ENCODE peak calls at places on chromosome 17, in eight cellular contexts. One of them, this sample, is unnamed. For H3K27me3, the result is how much of the 10 kb centered on the place peaks cover.

GRCh38 chr17:52827526-52827925 is 669.0 kb upstream of the CA10 start:
- DNase-seq in stomach: no peak
- DNase-seq in AG04450: no peak
- DNase-seq in thyroid gland: no peak
- DNase-seq in CD4-positive, alpha-beta T cell: no peak
- DNase-seq in heart left ventricle: no peak
- DNase-seq in H9: no peak
- DNase-seq in tibial artery: no peak
- DNase-seq in this sample: no peak

GRCh38 chr17:9174779-9175574 is 153.7 kb downstream of the NTN1 start:
- DNase-seq in CD4-positive, alpha-beta T cell: no peak
- DNase-seq in thyroid gland: peak
- DNase-seq in stomach: peak
- DNase-seq in AG04450: no peak
- DNase-seq in tibial artery: no peak
- DNase-seq in H9: no peak
- DNase-seq in heart left ventricle: peak
- DNase-seq in this sample: no peak

GRCh38 chr17:50511058-50511457 is 2.8 kb downstream of the MYCBPAP start:
- DNase-seq in thyroid gland: peak
- DNase-seq in H9: no peak
- DNase-seq in heart left ventricle: no peak
- DNase-seq in tibial artery: no peak
- DNase-seq in CD4-positive, alpha-beta T cell: no peak
- DNase-seq in AG04450: no peak
- DNase-seq in stomach: no peak
- DNase-seq in this sample: no peak

GRCh38 chr17:75876938-75877751 is 1.2 kb downstream of the TRIM47 start:
- DNase-seq in heart left ventricle: peak
- DNase-seq in tibial artery: peak
- DNase-seq in H9: peak
- DNase-seq in CD4-positive, alpha-beta T cell: no peak
- DNase-seq in stomach: peak
- DNase-seq in AG04450: peak
- DNase-seq in thyroid gland: peak
- DNase-seq in this sample: peak

GRCh38 chr17:9472541-9472940 is 103.1 kb downstream of the STX8 start:
- DNase-seq in H9: no peak
- DNase-seq in AG04450: no peak
- DNase-seq in stomach: no peak
- DNase-seq in tibial artery: no peak
- DNase-seq in CD4-positive, alpha-beta T cell: no peak
- DNase-seq in heart left ventricle: peak
- DNase-seq in thyroid gland: no peak
- DNase-seq in this sample: no peak

GRCh38 chr17:80968602-80969029 is 23.0 kb upstream of the CHMP6 start:
- DNase-seq in tibial artery: peak
- DNase-seq in stomach: no peak
- DNase-seq in thyroid gland: no peak
- DNase-seq in AG04450: no peak
- DNase-seq in CD4-positive, alpha-beta T cell: no peak
- DNase-seq in heart left ventricle: no peak
- DNase-seq in H9: no peak
- DNase-seq in this sample: no peak

GRCh38 chr17:50198026-50198669 is 3.3 kb downstream of the COL1A1 start:
- DNase-seq in AG04450: no peak
- DNase-seq in heart left ventricle: peak
- DNase-seq in thyroid gland: peak
- DNase-seq in tibial artery: peak
- DNase-seq in stomach: peak
- DNase-seq in H9: no peak
- DNase-seq in CD4-positive, alpha-beta T cell: peak
- DNase-seq in this sample: no peak

GRCh38 chr17:57834146-57834741 is 15.6 kb downstream of the MRPS23 start:
- DNase-seq in AG04450: no peak
- DNase-seq in heart left ventricle: peak
- DNase-seq in stomach: peak
- DNase-seq in thyroid gland: peak
- DNase-seq in H9: peak
- DNase-seq in CD4-positive, alpha-beta T cell: no peak
- DNase-seq in tibial artery: peak
- DNase-seq in this sample: no peak

GRCh38 chr17:46089389-46089965 is 90.4 kb downstream of the STH start:
- DNase-seq in thyroid gland: no peak
- DNase-seq in tibial artery: no peak
- DNase-seq in CD4-positive, alpha-beta T cell: no peak
- DNase-seq in heart left ventricle: no peak
- DNase-seq in stomach: no peak
- DNase-seq in AG04450: no peak
- DNase-seq in H9: no peak
- DNase-seq in this sample: no peak

GRCh38 chr17:30950669-30951399 is 20.0 kb upstream of the RNF135 start:
- DNase-seq in tibial artery: peak
- DNase-seq in AG04450: peak
- DNase-seq in stomach: peak
- DNase-seq in CD4-positive, alpha-beta T cell: no peak
- DNase-seq in H9: no peak
- DNase-seq in heart left ventricle: peak
- DNase-seq in thyroid gland: peak
- DNase-seq in this sample: peak

GRCh38 chr17:78981010-78981888 is 1.5 kb upstream of the LGALS3BP start:
- DNase-seq in thyroid gland: no peak
- DNase-seq in heart left ventricle: no peak
- DNase-seq in stomach: no peak
- DNase-seq in CD4-positive, alpha-beta T cell: no peak
- DNase-seq in AG04450: no peak
- DNase-seq in tibial artery: no peak
- DNase-seq in H9: no peak
- DNase-seq in this sample: no peak
- H3K27ac ChIP-seq in thyroid gland: peak
- H3K27ac ChIP-seq in heart left ventricle: peak
- H3K27ac ChIP-seq in stomach: peak
- H3K27ac ChIP-seq in CD4-positive, alpha-beta T cell: no peak
- H3K27ac ChIP-seq in AG04450: no peak
- H3K27ac ChIP-seq in tibial artery: no peak
- H3K27ac ChIP-seq in H9: no peak
- H3K27ac ChIP-seq in this sample: no peak

GRCh38 chr17:56593073-56593740 is at the start of gene NOG:
- DNase-seq in heart left ventricle: peak
- DNase-seq in H9: peak
- DNase-seq in thyroid gland: peak
- DNase-seq in stomach: no peak
- DNase-seq in tibial artery: peak
- DNase-seq in CD4-positive, alpha-beta T cell: no peak
- DNase-seq in AG04450: no peak
- DNase-seq in this sample: no peak

GRCh38 chr17:56595831-56596740 is 2.6 kb downstream of the NOG start:
- DNase-seq in tibial artery: peak
- DNase-seq in H9: peak
- DNase-seq in stomach: no peak
- DNase-seq in AG04450: no peak
- DNase-seq in thyroid gland: peak
- DNase-seq in CD4-positive, alpha-beta T cell: no peak
- DNase-seq in heart left ventricle: no peak
- DNase-seq in this sample: no peak

GRCh38 chr17:56593741-56594527 is 435 bp downstream of the NOG start:
- DNase-seq in stomach: peak
- DNase-seq in tibial artery: peak
- DNase-seq in H9: peak
- DNase-seq in heart left ventricle: peak
- DNase-seq in CD4-positive, alpha-beta T cell: no peak
- DNase-seq in thyroid gland: peak
- DNase-seq in AG04450: no peak
- DNase-seq in this sample: peak

GRCh38 chr17:56594528-56595418 is 1.3 kb downstream of the NOG start:
- DNase-seq in CD4-positive, alpha-beta T cell: no peak
- DNase-seq in heart left ventricle: no peak
- DNase-seq in AG04450: no peak
- DNase-seq in stomach: no peak
- DNase-seq in H9: peak
- DNase-seq in thyroid gland: no peak
- DNase-seq in tibial artery: no peak
- DNase-seq in this sample: no peak

DNA sequence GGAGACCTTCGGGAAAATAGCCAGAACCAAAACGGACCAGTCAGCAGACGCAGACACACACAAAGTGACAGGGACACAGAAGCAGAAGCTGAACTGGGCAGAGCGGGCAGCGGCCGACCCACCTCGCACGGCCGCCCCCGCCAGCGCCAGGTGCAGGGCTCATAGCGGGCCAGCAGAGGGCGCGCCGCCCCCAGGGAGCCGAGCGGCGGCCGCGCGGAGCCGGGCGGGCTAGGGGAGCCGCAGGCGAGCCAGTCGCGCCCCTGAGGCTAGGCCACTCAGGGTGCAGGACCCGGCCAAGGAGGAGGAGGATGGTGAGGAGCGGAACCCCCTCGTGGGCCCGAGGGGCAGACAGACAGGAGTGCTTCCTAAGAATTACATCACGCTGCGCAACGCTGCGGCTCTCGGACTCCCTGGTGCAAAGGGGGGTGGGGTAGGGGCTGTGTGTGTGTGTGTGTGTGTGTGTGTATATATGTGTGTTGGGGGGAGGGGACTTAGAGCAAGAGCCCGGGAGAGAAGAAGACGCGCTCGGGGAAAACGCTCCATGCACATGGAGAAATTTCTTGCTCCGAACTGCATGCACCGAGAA is 919 bp upstream of the NOG start:
- DNase-seq in thyroid gland: peak
- DNase-seq in H9: peak
- DNase-seq in stomach: peak
- DNase-seq in AG04450: no peak
- DNase-seq in CD4-positive, alpha-beta T cell: peak
- DNase-seq in heart left ventricle: peak
- DNase-seq in tibial artery: peak
- DNase-seq in this sample: no peak
- H3K27me3 ChIP-seq in thyroid gland: under half
- H3K27me3 ChIP-seq in H9: under half
- H3K27me3 ChIP-seq in stomach: under half
- H3K27me3 ChIP-seq in AG04450: under half
- H3K27me3 ChIP-seq in CD4-positive, alpha-beta T cell: under half
- H3K27me3 ChIP-seq in heart left ventricle: under half
- H3K27me3 ChIP-seq in tibial artery: under half
- H3K27me3 ChIP-seq in this sample: under half

GRCh38 chr17:77366558-77367245 is 225.9 kb downstream of the SEC14L1 start:
- DNase-seq in heart left ventricle: no peak
- DNase-seq in AG04450: no peak
- DNase-seq in thyroid gland: peak
- DNase-seq in stomach: no peak
- DNase-seq in H9: no peak
- DNase-seq in tibial artery: peak
- DNase-seq in CD4-positive, alpha-beta T cell: no peak
- DNase-seq in this sample: peak

GRCh38 chr17:77364941-77365583 is 224.3 kb downstream of the SEC14L1 start:
- DNase-seq in heart left ventricle: no peak
- DNase-seq in AG04450: no peak
- DNase-seq in stomach: no peak
- DNase-seq in tibial artery: no peak
- DNase-seq in CD4-positive, alpha-beta T cell: no peak
- DNase-seq in thyroid gland: no peak
- DNase-seq in H9: no peak
- DNase-seq in this sample: no peak

GRCh38 chr17:77365584-77366186 is 224.9 kb downstream of the SEC14L1 start:
- DNase-seq in thyroid gland: peak
- DNase-seq in tibial artery: peak
- DNase-seq in CD4-positive, alpha-beta T cell: no peak
- DNase-seq in H9: no peak
- DNase-seq in AG04450: peak
- DNase-seq in stomach: peak
- DNase-seq in heart left ventricle: peak
- DNase-seq in this sample: peak

GRCh38 chr17:77364381-77364911 is 223.7 kb downstream of the SEC14L1 start:
- DNase-seq in tibial artery: no peak
- DNase-seq in CD4-positive, alpha-beta T cell: no peak
- DNase-seq in heart left ventricle: no peak
- DNase-seq in thyroid gland: no peak
- DNase-seq in AG04450: no peak
- DNase-seq in H9: no peak
- DNase-seq in stomach: no peak
- DNase-seq in this sample: no peak

GRCh38 chr17:77366206-77366557 is 225.4 kb downstream of the SEC14L1 start:
- DNase-seq in tibial artery: no peak
- DNase-seq in AG04450: no peak
- DNase-seq in H9: no peak
- DNase-seq in CD4-positive, alpha-beta T cell: no peak
- DNase-seq in stomach: no peak
- DNase-seq in heart left ventricle: no peak
- DNase-seq in thyroid gland: no peak
- DNase-seq in this sample: no peak
- H3K27ac ChIP-seq in tibial artery: peak
- H3K27ac ChIP-seq in AG04450: peak
- H3K27ac ChIP-seq in H9: no peak
- H3K27ac ChIP-seq in CD4-positive, alpha-beta T cell: no peak
- H3K27ac ChIP-seq in stomach: peak
- H3K27ac ChIP-seq in heart left ventricle: peak
- H3K27ac ChIP-seq in thyroid gland: peak
- H3K27ac ChIP-seq in this sample: peak

GRCh38 chr17:74855323-74855722 is 4.4 kb downstream of the GRIN2C start:
- DNase-seq in thyroid gland: no peak
- DNase-seq in stomach: no peak
- DNase-seq in AG04450: no peak
- DNase-seq in heart left ventricle: no peak
- DNase-seq in tibial artery: no peak
- DNase-seq in CD4-positive, alpha-beta T cell: no peak
- DNase-seq in H9: no peak
- DNase-seq in this sample: no peak
- H3K27me3 ChIP-seq in thyroid gland: under half
- H3K27me3 ChIP-seq in stomach: under half
- H3K27me3 ChIP-seq in AG04450: half or more
- H3K27me3 ChIP-seq in heart left ventricle: half or more
- H3K27me3 ChIP-seq in tibial artery: half or more
- H3K27me3 ChIP-seq in CD4-positive, alpha-beta T cell: half or more
- H3K27me3 ChIP-seq in H9: half or more
- H3K27me3 ChIP-seq in this sample: half or more